ENCODE peak calls at places on chromosomes 12 and 14, in five cellular contexts. A is stimulated activated CD4-positive, alpha-beta T cell treated with anti-CD3 and anti-CD28 coated beads, Interleukin-2, amount 100 ng/mL, for 48 hours; O is T-helper 2 cell treated with Interferon-gamma antibody and Interleukin-4, amounts not matched to agents 5 μg/mL and 100 μg/mL, for 36 hours; P is AG08395; J is NCI-H2171. C is an unnamed sample.

GRCh38 chr14:104938960-104939359 is 14.3 kb downstream of the PLD4 start:
- DNase-seq in A (no peak), O (no peak), P (no peak), J (no peak), C (no peak)

GRCh38 chr14:96614528-96614927 is 112.3 kb downstream of the PAPOLA start:
- DNase-seq in A (no peak), O (no peak), P (no peak), J (no peak), C (peak; percentile 63)

GRCh38 chr14:104239866-104240301 is 101.5 kb downstream of the KIF26A start:
- DNase-seq in A (no peak), O (no peak), P (no peak), J (no peak), C (no peak)

GRCh38 chr14:103290494-103290893 is 43.5 kb upstream of the EIF5 start:
- DNase-seq in A (no peak), O (no peak), P (no peak), J (no peak), C (no peak)

GRCh38 chr14:74551001-74551400 is 57.4 kb downstream of the ISCA2 start:
- DNase-seq in A (no peak), O (no peak), P (no peak), J (no peak), C (no peak)

GRCh38 chr12:52231305-52232232 is 1.5 kb upstream of the KRT7 start:
- DNase-seq in A (no peak), O (no peak), P (no peak), J (no peak), C (no peak)

GRCh38 chr12:7295529-7295928 is 8.3 kb upstream of the ACSM4 start:
- DNase-seq in A (no peak), O (no peak), P (no peak), J (no peak), C (no peak)

GRCh38 chr14:94056579-94057308 is 24.3 kb downstream of the DDX24 start:
- DNase-seq in A (no peak), O (peak; percentile 63), P (no peak), J (no peak), C (no peak)

GRCh38 chr12:107133462-107133861 is 40.1 kb upstream of the CRY1 start:
- DNase-seq in A (no peak), O (no peak), P (no peak), J (no peak), C (no peak)

GRCh38 chr14:54120260-54120659 is 163.6 kb upstream of the BMP4 start:
- DNase-seq in A (no peak), O (no peak), P (no peak), J (no peak), C (no peak)

GRCh38 chr12:91620949-91621348 is 438.3 kb upstream of the DCN start:
- DNase-seq in A (no peak), O (no peak), P (no peak), J (no peak), C (no peak)

GRCh38 chr14:95039993-95040348 is 117.4 kb downstream of the DICER1 start:
- DNase-seq in A (no peak), O (no peak), P (no peak), J (no peak), C (no peak)

GRCh38 chr14:61153914-61154545 is 127.1 kb downstream of the TMEM30B start:
- DNase-seq in A (no peak), O (no peak), P (no peak), J (no peak), C (no peak)